ENCODE peak calls at places on chromosomes 1 and 21, in eight cellular contexts. W is CD4-positive, alpha-beta memory T cell; C is ovary; S is CD8-positive, alpha-beta memory T cell; F is fibroblast of lung; P is foreskin fibroblast; K is dorsolateral prefrontal cortex; H is tibial artery. R is an unnamed sample.

GRCh38 chr1:224192082-224192786 is 9.2 kb downstream of the DEGS1 start:
- DNase-seq in W (no peak), K (no peak), P (no peak), F (no peak), C (no peak), H (no peak), S (no peak), R (no peak)

GRCh38 chr1:25550155-25550506 is 6.7 kb downstream of the LDLRAP1 start:
- DNase-seq in H (no peak), K (no peak), W (no peak), C (no peak), P (no peak), S (no peak), F (peak; percentile 58), R (no peak)

GRCh38 chr1:47023268-47024137 is at the start of gene CYP4X1:
- DNase-seq in F (peak; percentile 6), K (peak; percentile 44), W (no peak), P (no peak), H (no peak), C (no peak), S (no peak), R (no peak)

GRCh38 chr1:40787733-40788560 is 4.4 kb downstream of the KCNQ4 start:
- DNase-seq in F (no peak), C (no peak), S (no peak), W (no peak), K (no peak), H (no peak), P (no peak), R (no peak)

GRCh38 chr1:203627819-203628184 is 1.2 kb downstream of the ATP2B4 start:
- DNase-seq in W (peak; percentile 15), S (no peak), C (no peak), P (no peak), H (peak; percentile 51), F (peak; percentile 49), K (no peak), R (no peak)

GRCh38 chr1:244352156-244352830 is 99.4 kb downstream of the ADSS2 start:
- DNase-seq in P (no peak), W (no peak), H (no peak), F (peak; percentile 17), K (no peak), C (no peak), S (no peak), R (no peak)

GRCh38 chr1:227094249-227094966 is 154.3 kb downstream of the COQ8A start:
- DNase-seq in S (no peak), C (no peak), W (no peak), P (no peak), K (no peak), H (no peak), F (peak; percentile 27), R (no peak)

GRCh38 chr21:39182016-39182415 is 1.2 kb downstream of the PSMG1 start:
- DNase-seq in C (no peak), S (no peak), P (no peak), H (no peak), K (no peak), F (no peak), W (no peak), R (no peak)

GRCh38 chr1:70455291-70455690 is 44.2 kb downstream of the CTH start:
- DNase-seq in W (no peak), K (no peak), P (no peak), S (no peak), F (no peak), H (no peak), C (no peak), R (no peak)

GRCh38 chr1:209607795-209608178 is 24.3 kb downstream of the CAMK1G start:
- DNase-seq in W (no peak), F (no peak), H (no peak), P (no peak), C (no peak), S (no peak), K (no peak), R (no peak)

GRCh38 chr1:240030236-240030635 is 61.4 kb upstream of the FMN2 start:
- DNase-seq in H (no peak), K (no peak), P (no peak), S (no peak), C (no peak), F (peak; percentile 78), W (no peak), R (no peak)

GRCh38 chr1:156336242-156336641 is 1.9 kb downstream of the CCT3 start:
- DNase-seq in W (no peak), C (no peak), S (no peak), P (no peak), H (no peak), F (peak; percentile 0), K (no peak), R (no peak)

GRCh38 chr1:21670059-21670881 is 1.1 kb upstream of the RAP1GAP start:
- DNase-seq in P (no peak), K (no peak), H (no peak), F (no peak), C (no peak), S (no peak), W (no peak), R (no peak)

GRCh38 chr1:156616463-156616862 is 2.8 kb upstream of the HAPLN2 start:
- DNase-seq in K (peak; percentile 41), S (no peak), W (no peak), F (peak; percentile 63), H (no peak), C (no peak), P (no peak), R (no peak)

GRCh38 chr21:46160563-46161179 is 5.3 kb upstream of the FTCD start:
- DNase-seq in P (no peak), K (no peak), C (peak; percentile 19), S (no peak), W (peak; percentile 26), H (no peak), F (no peak), R (no peak)

GRCh38 chr1:234000557-234001081 is 96.1 kb downstream of the SLC35F3 start:
- DNase-seq in S (no peak), H (no peak), F (no peak), K (no peak), P (no peak), C (no peak), W (no peak), R (no peak)

GRCh38 chr1:236065509-236066005 is 667 bp upstream of the NID1 start:
- DNase-seq in F (no peak), K (no peak), P (no peak), W (no peak), S (no peak), H (no peak), C (no peak), R (no peak)

GRCh38 chr1:236069796-236070195 is 4.9 kb upstream of the NID1 start:
- DNase-seq in P (no peak), K (no peak), W (no peak), H (no peak), C (no peak), S (no peak), F (no peak), R (no peak)

GRCh38 chr1:236066054-236066453 is 1.2 kb upstream of the NID1 start:
- DNase-seq in S (no peak), C (peak; percentile 45), H (no peak), K (no peak), F (no peak), W (no peak), P (no peak), R (no peak)

GRCh38 chr1:236066828-236067386 is 2.0 kb upstream of the NID1 start:
- DNase-seq in W (peak; percentile 78), C (no peak), P (no peak), H (peak; percentile 82), K (no peak), S (peak; percentile 83), F (no peak), R (no peak)

DNA sequence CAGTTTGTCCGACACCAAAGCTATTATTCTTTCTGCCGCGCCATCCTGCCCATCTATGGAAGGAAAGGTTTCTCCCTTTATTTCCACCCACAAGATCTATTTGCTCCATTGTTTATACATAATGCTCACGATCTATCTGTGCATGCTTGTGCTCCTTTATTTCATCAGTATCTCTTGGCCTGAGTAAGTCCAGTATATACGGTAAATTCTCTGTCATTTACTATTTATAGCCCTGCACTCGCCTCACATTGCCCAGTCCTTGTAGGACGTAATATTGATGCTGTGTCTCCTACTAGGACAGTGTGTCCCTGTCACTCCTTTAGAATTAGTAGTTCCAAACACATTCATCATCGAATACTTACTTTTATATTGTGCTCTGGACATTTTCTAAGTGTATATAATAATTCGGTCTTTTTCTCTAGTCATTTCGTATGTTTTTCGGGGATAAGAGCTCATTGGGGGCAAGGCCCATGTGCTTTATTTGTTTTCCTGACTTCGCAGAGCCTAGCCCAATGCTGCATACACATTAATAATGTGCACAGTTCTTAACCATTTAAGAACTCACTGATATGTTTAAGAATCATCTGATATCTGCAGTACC is 3.1 kb upstream of the NID1 start:
- DNase-seq in P (peak; percentile 56), F (peak; percentile 29), H (no peak), W (no peak), S (no peak), K (no peak), C (no peak), R (no peak)
- H3K4me3 ChIP-seq in P (no peak overlapping the region), F (no peak overlapping the region), H (peak overlapping the region; percentile 44), W (no peak overlapping the region), S (no peak overlapping the region), K (no peak overlapping the region), C (peak overlapping the region; percentile 10), R (no peak overlapping the region)

DNA sequence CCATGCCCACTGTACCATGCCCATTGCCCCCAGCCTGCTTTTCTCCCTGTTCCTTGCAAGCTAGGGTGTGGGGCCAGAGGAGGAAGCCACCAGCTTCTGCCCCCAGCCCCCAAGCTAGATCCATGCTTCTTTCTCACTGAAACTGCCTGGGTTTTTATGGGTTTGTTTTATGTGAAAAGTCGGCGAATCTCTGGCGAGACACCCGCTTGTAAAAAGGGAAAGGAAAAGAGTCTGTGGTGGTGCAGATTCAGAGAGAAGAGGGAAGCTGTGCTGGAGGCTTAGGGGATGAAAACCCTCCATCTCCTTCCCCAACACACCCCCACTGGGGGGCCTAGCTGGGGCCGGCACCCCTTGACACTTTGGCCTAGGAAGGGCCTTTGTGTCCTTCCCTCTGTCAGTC is 26.2 kb downstream of the GRHL3 start:
- DNase-seq in W (no peak), C (no peak), S (no peak), P (no peak), K (no peak), H (no peak), F (no peak), R (no peak)
- H3K4me3 ChIP-seq in W (no peak overlapping the region), C (no peak overlapping the region), S (no peak overlapping the region), P (no peak overlapping the region), K (no peak overlapping the region), H (no peak overlapping the region), F (no peak overlapping the region), R (no peak overlapping the region)

GRCh38 chr21:31728191-31728590 is 3.7 kb downstream of the SCAF4 start:
- DNase-seq in W (no peak), K (no peak), H (no peak), F (no peak), P (no peak), S (no peak), C (no peak), R (no peak)
- H3K4me3 ChIP-seq in W (no peak overlapping the region), K (no peak overlapping the region), H (no peak overlapping the region), F (no peak overlapping the region), P (no peak overlapping the region), S (no peak overlapping the region), C (no peak overlapping the region), R (no peak overlapping the region)

DNA sequence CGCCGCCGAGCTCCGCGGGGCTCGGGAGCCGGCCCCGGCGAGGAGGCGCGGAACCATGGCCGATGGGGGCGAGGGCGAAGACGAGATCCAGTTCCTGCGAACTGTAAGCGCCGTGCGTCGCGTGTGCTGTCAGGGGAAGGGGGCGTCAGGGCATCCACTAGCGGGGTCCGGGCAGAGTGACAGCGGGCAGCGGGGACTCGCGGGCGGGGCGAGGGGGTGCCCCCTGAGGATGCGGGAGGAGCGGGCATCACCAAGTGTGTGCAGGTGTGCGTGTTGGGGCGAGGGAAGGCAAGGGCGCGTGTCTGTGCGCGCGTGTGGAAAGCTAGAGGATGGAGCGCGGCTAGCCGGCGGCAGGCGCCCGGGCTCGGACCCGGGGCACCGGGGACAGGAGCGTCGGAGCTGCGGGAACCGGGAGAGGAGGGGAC is 495 bp downstream of the RYR2 start:
- DNase-seq in P (no peak), H (no peak), C (peak; percentile 37), S (no peak), F (peak; percentile 1), W (no peak), K (peak; percentile 44), R (no peak)
- H3K4me3 ChIP-seq in P (no peak overlapping the region), H (peak overlapping the region; percentile 74), C (peak overlapping the region; percentile 48), S (no peak overlapping the region), F (no peak overlapping the region), W (no peak overlapping the region), K (peak overlapping the region; percentile 73), R (no peak overlapping the region)

R was measured in AG04450.